ENCODE peak calls at places on chromosomes 16 and 17, in ten cellular contexts. H is heart right ventricle, E is OCI-LY7, X is IMR-90, Y is PC-9, S is body of pancreas, R is tibial artery, O is GM23248, U is neural progenitor cell, K is cardiac muscle cell. Z is an unnamed sample.

GRCh38 chr17:81710514-81711308 is 1.4 kb upstream of the SLC25A10 start:
- DNase-seq in O (peak; percentile 64), H (no peak), E (peak; percentile 34), U (peak; percentile 49), K (no peak), X (no peak), R (no peak), S (peak; percentile 39), Y (no peak), Z (no peak)

GRCh38 chr16:86869288-86870022 is 291.1 kb downstream of the FOXL1 start:
- DNase-seq in U (no peak), E (no peak), H (no peak), R (no peak), S (no peak), X (no peak), K (no peak), O (no peak), Y (no peak), Z (no peak)

GRCh38 chr16:5025171-5025632 is 8.5 kb downstream of the NAGPA start:
- DNase-seq in X (no peak), S (no peak), O (peak; percentile 16), K (peak; percentile 70), Y (no peak), U (peak; percentile 86), R (no peak), H (peak; percentile 33), E (peak; percentile 49), Z (no peak)

GRCh38 chr17:68143425-68143824 is 104.4 kb upstream of the AMZ2 start:
- DNase-seq in Y (no peak), S (no peak), U (no peak), E (no peak), O (no peak), R (no peak), H (no peak), X (no peak), K (no peak), Z (no peak)

GRCh38 chr16:88350922-88351321 is 31.8 kb upstream of the ZNF469 start:
- DNase-seq in U (no peak), S (no peak), O (no peak), Y (no peak), K (no peak), H (no peak), R (no peak), E (no peak), X (no peak), Z (no peak)

GRCh38 chr16:77169650-77170236 is 21.2 kb upstream of the MON1B start:
- DNase-seq in Y (peak; percentile 37), O (peak; percentile 41), H (peak; percentile 32), E (peak; percentile 65), X (peak; percentile 34), S (peak; percentile 34), U (peak; percentile 78), R (no peak), K (peak; percentile 76), Z (peak; percentile 51)

GRCh38 chr17:77734371-77735050 is 224.0 kb upstream of the TNRC6C start:
- DNase-seq in X (peak; percentile 16), H (peak; percentile 94), R (peak; percentile 94), E (no peak), K (peak; percentile 83), Y (no peak), O (peak; percentile 64), S (peak; percentile 57), U (peak; percentile 76), Z (peak; percentile 80)

GRCh38 chr16:1791943-1792812 is 1.3 kb downstream of the IGFALS start:
- DNase-seq in E (no peak), O (no peak), X (no peak), U (no peak), R (no peak), Y (no peak), H (no peak), S (no peak), K (no peak), Z (no peak)

GRCh38 chr17:58327363-58328194 is 1.0 kb downstream of the TSPOAP1 start:
- DNase-seq in Y (no peak), R (no peak), X (no peak), E (peak; percentile 70), O (no peak), H (no peak), U (no peak), K (no peak), S (no peak), Z (no peak)

GRCh38 chr16:81524382-81524781 is 79.8 kb downstream of the CMIP start:
- DNase-seq in R (no peak), H (no peak), U (no peak), S (no peak), O (no peak), K (no peak), X (no peak), Y (no peak), E (no peak), Z (no peak)
- H3K27ac ChIP-seq in R (no peak overlapping the region), H (no peak overlapping the region), U (no peak overlapping the region), S (no peak overlapping the region), O (no peak overlapping the region), K (no peak overlapping the region), X (no peak overlapping the region), Y (peak overlapping the region; percentile 73), E (no peak overlapping the region), Z (no peak overlapping the region)

GRCh38 chr17:4366312-4367063 is at the start of gene UBE2G1:
- DNase-seq in Y (peak; percentile 98), S (peak; percentile 99), H (peak; percentile 98), E (peak; percentile 98), X (peak; percentile 95), K (peak; percentile 99), O (peak; percentile 98), U (peak; percentile 99), R (peak; percentile 96), Z (peak; percentile 98)

GRCh38 chr17:4364622-4365041 is 1.8 kb downstream of the UBE2G1 start:
- DNase-seq in E (no peak), O (no peak), H (no peak), S (no peak), K (no peak), Y (no peak), R (no peak), U (no peak), X (no peak), Z (no peak)

GRCh38 chr17:4368341-4368740 is 1.9 kb upstream of the UBE2G1 start:
- DNase-seq in S (no peak), U (no peak), Y (no peak), E (peak; percentile 56), K (no peak), X (no peak), R (no peak), O (no peak), H (no peak), Z (no peak)

GRCh38 chr17:4365103-4365627 is 1.3 kb downstream of the UBE2G1 start:
- DNase-seq in K (peak; percentile 92), U (peak; percentile 92), X (peak; percentile 88), R (peak; percentile 92), O (peak; percentile 96), H (peak; percentile 93), S (peak; percentile 94), Y (peak; percentile 87), E (peak; percentile 97), Z (peak; percentile 92)

GRCh38 chr17:4365628-4366311 is 705 bp downstream of the UBE2G1 start:
- DNase-seq in R (no peak), H (peak; percentile 32), Y (no peak), E (peak; percentile 62), U (peak; percentile 80), O (peak; percentile 59), X (no peak), S (peak; percentile 39), K (peak; percentile 68), Z (peak; percentile 31)
- H3K4me3 ChIP-seq in R (peak overlapping the region; percentile 99), H (peak overlapping the region; percentile 100), Y (peak overlapping the region; percentile 72), E (peak overlapping the region; percentile 98), U (peak overlapping the region; percentile 82), O (peak overlapping the region; percentile 82), X (peak overlapping the region; percentile 71), S (peak overlapping the region; percentile 99), K (peak overlapping the region; percentile 75), Z (peak overlapping the region; percentile 94)

GRCh38 chr17:28862497-28862896 is 7.7 kb downstream of the ERAL1 start:
- DNase-seq in H (no peak), E (no peak), X (no peak), K (no peak), S (no peak), R (no peak), Y (no peak), U (no peak), O (no peak), Z (no peak)

GRCh38 chr17:28860363-28860808 is 5.6 kb downstream of the ERAL1 start:
- DNase-seq in O (no peak), K (no peak), E (no peak), H (no peak), S (no peak), X (no peak), Y (no peak), U (no peak), R (no peak), Z (no peak)

GRCh38 chr17:28854457-28855382 is at the start of gene ERAL1:
- DNase-seq in Y (peak; percentile 77), S (peak; percentile 86), O (peak; percentile 97), R (peak; percentile 83), X (peak; percentile 86), E (peak; percentile 88), H (peak; percentile 87), U (peak; percentile 94), K (peak; percentile 92), Z (peak; percentile 87)

GRCh38 chr17:28861393-28862203 is 6.8 kb downstream of the ERAL1 start:
- DNase-seq in E (no peak), K (no peak), R (no peak), X (no peak), O (no peak), U (no peak), Y (no peak), H (no peak), S (no peak), Z (no peak)

DNA sequence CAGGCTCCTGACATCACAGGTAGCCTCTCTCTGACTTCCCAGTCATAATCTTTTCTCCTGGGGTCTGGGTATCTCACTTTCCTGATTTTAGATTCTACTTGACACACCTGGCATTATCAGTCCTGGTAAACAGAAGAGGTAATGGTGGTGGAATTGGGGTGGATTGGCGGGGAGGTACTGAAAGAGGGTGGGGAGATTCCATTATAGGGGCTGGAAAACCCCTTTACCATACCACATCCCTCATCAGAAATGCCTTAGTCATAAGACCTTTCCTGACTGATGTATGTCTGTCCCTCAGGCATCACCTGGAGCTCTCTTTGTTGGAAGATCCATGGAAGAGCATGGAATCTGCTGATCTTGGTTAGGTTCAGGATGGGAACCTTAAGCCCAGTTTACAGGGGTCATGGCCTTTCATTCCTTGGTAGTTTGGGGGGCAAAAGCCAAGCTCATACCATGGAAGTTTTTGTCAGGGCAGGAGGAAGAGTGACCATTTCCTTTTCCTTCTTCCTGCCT is 3.1 kb downstream of the ERAL1 start:
- DNase-seq in H (no peak), U (no peak), Y (no peak), R (no peak), K (no peak), E (no peak), S (no peak), X (no peak), O (no peak), Z (no peak)
- H3K36me3 ChIP-seq in H (peaks cover 62% of the 10 kb centered on the region), U (no peaks in the 10 kb centered on the region), Y (no peaks in the 10 kb centered on the region), R (peaks cover 65% of the 10 kb centered on the region), K (peaks cover 15% of the 10 kb centered on the region), E (peaks cover 39% of the 10 kb centered on the region), S (peaks cover 16% of the 10 kb centered on the region), X (peaks cover 26% of the 10 kb centered on the region), O (peaks cover 10% of the 10 kb centered on the region), Z (peaks cover 30% of the 10 kb centered on the region)

DNA sequence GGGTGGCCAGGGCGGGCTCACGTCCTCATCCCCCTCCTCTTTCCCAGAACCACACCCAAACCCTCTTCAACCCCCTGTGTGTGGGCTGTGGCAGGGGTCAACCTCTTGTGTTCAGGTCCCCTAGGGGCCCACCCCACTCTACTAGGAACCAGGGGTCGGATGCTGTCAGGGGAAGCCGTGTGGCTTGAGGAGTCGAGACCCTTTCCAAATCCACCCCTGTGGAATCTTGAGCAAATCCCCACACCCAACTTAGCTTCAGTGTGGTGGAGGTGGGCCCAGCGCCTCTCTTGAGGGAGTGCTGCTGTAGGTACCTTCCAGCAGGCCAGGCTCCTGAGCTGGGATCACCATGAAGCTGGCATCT is 121.5 kb downstream of the MRM1 start:
- DNase-seq in U (no peak), R (no peak), X (no peak), O (no peak), S (no peak), E (no peak), H (no peak), Y (no peak), K (no peak), Z (no peak)
- H3K27ac ChIP-seq in U (no peak overlapping the region), R (no peak overlapping the region), X (no peak overlapping the region), O (no peak overlapping the region), S (no peak overlapping the region), E (no peak overlapping the region), H (no peak overlapping the region), Y (no peak overlapping the region), K (peak overlapping the region; percentile 86), Z (no peak overlapping the region)

Z was measured in lung.